ENCODE peak calls at places on chromosomes 12 and 14, in five cellular contexts. B, D, U, H and C are unnamed samples.

GRCh38 chr12:51941011-51941561 is 10.4 kb upstream of the ACVR1B start:
- DNase-seq in B (no peak), D (peak), U (peak), H (no peak), C (no peak)

GRCh38 chr12:75852143-75852542 is 179.4 kb downstream of the PHLDA1 start:
- DNase-seq in B (no peak), D (no peak), U (peak), H (no peak), C (no peak)

GRCh38 chr14:96139169-96139568 is 65.5 kb upstream of the BDKRB2 start:
- DNase-seq in B (no peak), D (no peak), U (no peak), H (no peak), C (no peak)

GRCh38 chr12:92488735-92489134 is 214.1 kb upstream of the PLEKHG7 start:
- DNase-seq in B (no peak), D (no peak), U (no peak), H (no peak), C (no peak)

GRCh38 chr14:92959189-92959531 is 36.2 kb downstream of the CHGA start:
- DNase-seq in B (no peak), D (no peak), U (no peak), H (no peak), C (no peak)

GRCh38 chr14:89826581-89826980 is 127.9 kb downstream of the EFCAB11 start:
- DNase-seq in B (no peak), D (no peak), U (peak), H (no peak), C (no peak)

GRCh38 chr14:58297412-58297761 is 968 bp upstream of the ARID4A start:
- DNase-seq in B (peak), D (no peak), U (no peak), H (peak), C (no peak)

GRCh38 chr12:109444263-109444662 is 32.8 kb downstream of the KCTD10 start:
- DNase-seq in B (no peak), D (no peak), U (no peak), H (no peak), C (no peak)

GRCh38 chr12:20963762-20964161 is 153.3 kb downstream of the SLCO1B3 start:
- DNase-seq in B (no peak), D (no peak), U (no peak), H (no peak), C (no peak)

GRCh38 chr14:20630340-20631022 is 11.0 kb downstream of the OR6S1 start:
- DNase-seq in B (no peak), D (peak), U (peak), H (peak), C (peak)

GRCh38 chr14:105485720-105486332 is 860 bp upstream of the CRIP1 start:
- DNase-seq in B (no peak), D (peak), U (no peak), H (peak), C (no peak)

GRCh38 chr12:43758247-43758727 is 303 bp downstream of the PUS7L start:
- DNase-seq in B (peak), D (peak), U (peak), H (peak), C (peak)

GRCh38 chr12:95258146-95258545 is 40.5 kb downstream of the VEZT start:
- DNase-seq in B (no peak), D (no peak), U (peak), H (no peak), C (no peak)

GRCh38 chr12:76106631-76107030 is 22.1 kb upstream of the NAP1L1 start:
- DNase-seq in B (no peak), D (peak), U (no peak), H (no peak), C (no peak)

GRCh38 chr14:102906616-102907302 is 15.7 kb upstream of the AMN start:
- DNase-seq in B (no peak), D (no peak), U (no peak), H (no peak), C (no peak)

GRCh38 chr12:607541-608001 is 55.7 kb downstream of the NINJ2 start:
- DNase-seq in B (peak), D (no peak), U (no peak), H (no peak), C (peak)

GRCh38 chr14:104576607-104577332 is 2.8 kb upstream of the C14orf180 start:
- DNase-seq in B (no peak), D (peak), U (no peak), H (no peak), C (no peak)

GRCh38 chr14:31530136-31530535 is 31.1 kb upstream of the NUBPL start:
- DNase-seq in B (no peak), D (no peak), U (no peak), H (no peak), C (no peak)

GRCh38 chr12:1797011-1797901 is 23.1 kb upstream of the LRTM2 start:
- DNase-seq in B (peak), D (peak), U (no peak), H (no peak), C (no peak)

GRCh38 chr12:26803552-26803951 is 29.4 kb downstream of the ITPR2 start:
- DNase-seq in B (no peak), D (no peak), U (peak), H (no peak), C (no peak)

GRCh38 chr12:116525418-116526001 is 33.7 kb upstream of the MAP1LC3B2 start:
- DNase-seq in B (peak), D (peak), U (peak), H (peak), C (no peak)

GRCh38 chr12:22034709-22035506 is 11.1 kb upstream of the CMAS start:
- DNase-seq in B (no peak), D (no peak), U (no peak), H (no peak), C (no peak)

GRCh38 chr12:24197517-24197916 is 248.0 kb upstream of the SOX5 start:
- DNase-seq in B (no peak), D (no peak), U (no peak), H (no peak), C (no peak)

GRCh38 chr12:132429932-132430643 is 59.9 kb upstream of the FBRSL1 start:
- DNase-seq in B (no peak), D (peak), U (no peak), H (peak), C (no peak)

GRCh38 chr14:83520837-83521236 is 1987.2 kb upstream of the SEL1L start:
- DNase-seq in B (no peak), D (no peak), U (peak), H (no peak), C (no peak)

GRCh38 chr14:61153914-61154545 is 127.1 kb downstream of the TMEM30B start:
- DNase-seq in B (no peak), D (no peak), U (no peak), H (no peak), C (peak)

GRCh38 chr14:75359098-75359497 is 68.7 kb upstream of the JDP2 start:
- DNase-seq in B (no peak), D (no peak), U (no peak), H (no peak), C (no peak)

GRCh38 chr12:131087302-131087818 is 133.7 kb downstream of the ADGRD1 start:
- DNase-seq in B (peak), D (no peak), U (no peak), H (no peak), C (no peak)

GRCh38 chr14:24062216-24062980 is 9.0 kb upstream of the CPNE6 start:
- DNase-seq in B (peak), D (no peak), U (no peak), H (no peak), C (no peak)

GRCh38 chr12:56565510-56566101 is 44.0 kb downstream of the RBMS2 start:
- DNase-seq in B (peak), D (peak), U (peak), H (peak), C (no peak)

GRCh38 chr12:23600936-23601335 is 348.5 kb downstream of the SOX5 start:
- DNase-seq in B (no peak), D (no peak), U (no peak), H (no peak), C (no peak)

GRCh38 chr14:102491786-102492522 is 17.6 kb downstream of the ANKRD9 start:
- DNase-seq in B (no peak), D (no peak), U (no peak), H (no peak), C (no peak)

GRCh38 chr14:44564908-44565307 is 57.8 kb upstream of the FSCB start:
- DNase-seq in B (no peak), D (no peak), U (no peak), H (no peak), C (no peak)

GRCh38 chr14:106792543-106792942 is 1266.2 kb downstream of the TMEM121 start:
- DNase-seq in B (no peak), D (no peak), U (no peak), H (no peak), C (no peak)

GRCh38 chr12:116624516-116624915 is 65.3 kb downstream of the MAP1LC3B2 start:
- DNase-seq in B (no peak), D (no peak), U (no peak), H (no peak), C (no peak)

GRCh38 chr14:100864206-100864605 is 38.3 kb downstream of the MEG3 start:
- DNase-seq in B (peak), D (no peak), U (no peak), H (no peak), C (no peak)

GRCh38 chr14:30267141-30267540 is 291.8 kb upstream of the G2E3 start:
- DNase-seq in B (no peak), D (no peak), U (peak), H (no peak), C (no peak)

GRCh38 chr14:98219638-98220037 is 1052.4 kb downstream of the BCL11B start:
- DNase-seq in B (no peak), D (no peak), U (no peak), H (no peak), C (no peak)